ENCODE peak calls at places on chromosomes 3 and 15, in ten cellular contexts. E is activated T-cell treated with anti-CD3 and anti-CD28 coated beads, Interleukin-2, amount 50 U/mL, for 72 hours; I is GM20000; Y is RPMI7951; Z is upper lobe of left lung; K is nucleus accumbens; O is AG20443; U is stimulated activated CD4-positive, alpha-beta T cell treated with anti-CD3 and anti-CD28 coated beads, Interleukin-4, amount 100 ng/mL, for 48 hours; T is astrocyte of the spinal cord; D is GM12865. B is an unnamed sample.

GRCh38 chr3:59093521-59093920 is 43.7 kb upstream of the CFAP20DC start:
- DNase-seq in Y (no peak), E (no peak), Z (no peak), I (no peak), D (no peak), U (no peak), O (no peak), K (no peak), T (no peak), B (no peak)

GRCh38 chr3:69568458-69568857 is 170.8 kb upstream of the MITF start:
- DNase-seq in E (no peak), I (no peak), T (no peak), Y (peak), D (no peak), Z (no peak), O (peak), K (no peak), U (no peak), B (no peak)

GRCh38 chr3:15223684-15224575 is 17.9 kb downstream of the CAPN7 start:
- DNase-seq in E (no peak), U (no peak), Y (no peak), T (no peak), I (no peak), D (no peak), K (no peak), Z (no peak), O (no peak), B (no peak)

GRCh38 chr3:55907616-55908015 is 420.5 kb upstream of the WNT5A start:
- DNase-seq in U (no peak), D (no peak), O (no peak), Y (no peak), E (no peak), K (no peak), T (no peak), Z (no peak), I (no peak), B (no peak)

GRCh38 chr3:4982773-4983738 is 3.8 kb downstream of the BHLHE40 start:
- DNase-seq in Z (peak), I (no peak), K (no peak), D (no peak), U (no peak), T (peak), Y (peak), E (no peak), O (no peak), B (no peak)

GRCh38 chr3:105619651-105620050 is 249.2 kb downstream of the CBLB start:
- DNase-seq in D (no peak), K (no peak), E (no peak), U (no peak), O (no peak), I (no peak), T (no peak), Z (no peak), Y (no peak), B (no peak)

GRCh38 chr3:101479022-101479421 is 34.0 kb downstream of the SENP7 start:
- DNase-seq in I (no peak), O (no peak), E (no peak), Y (no peak), U (no peak), Z (no peak), D (no peak), T (no peak), K (no peak), B (no peak)

GRCh38 chr15:33985287-33985686 is 17.0 kb downstream of the CHRM5 start:
- DNase-seq in U (no peak), K (no peak), E (no peak), T (peak), D (no peak), Z (no peak), O (peak), I (no peak), Y (peak), B (no peak)

GRCh38 chr3:155065537-155065936 is 14.6 kb upstream of the MME start:
- DNase-seq in I (no peak), E (no peak), K (no peak), T (peak), U (no peak), D (no peak), O (peak), Y (peak), Z (no peak), B (no peak)

GRCh38 chr3:44321335-44321734 is 17.2 kb upstream of the TCAIM start:
- DNase-seq in D (no peak), U (no peak), I (no peak), K (no peak), Z (no peak), Y (no peak), O (no peak), T (no peak), E (no peak), B (no peak)

GRCh38 chr3:57692404-57693191 is at the start of gene DENND6A:
- DNase-seq in U (peak), Y (peak), T (peak), I (peak), O (peak), E (peak), D (peak), K (peak), Z (peak), B (peak)

GRCh38 chr3:152244156-152244888 is 24.4 kb upstream of the MBNL1 start:
- DNase-seq in T (no peak), O (no peak), I (no peak), D (peak), K (no peak), Z (no peak), Y (no peak), U (no peak), E (no peak), B (no peak)

GRCh38 chr3:25007974-25008658 is 419.9 kb upstream of the RARB start:
- DNase-seq in E (no peak), I (peak), O (peak), T (peak), U (no peak), D (peak), K (no peak), Z (no peak), Y (peak), B (no peak)

GRCh38 chr3:94098487-94098886 is 35.6 kb downstream of the NSUN3 start:
- DNase-seq in E (no peak), U (no peak), T (no peak), I (no peak), Z (no peak), D (no peak), K (no peak), Y (no peak), O (no peak), B (no peak)

GRCh38 chr3:188349276-188349962 is 195.5 kb downstream of the LPP start:
- DNase-seq in E (no peak), K (no peak), D (peak), O (peak), T (no peak), Z (no peak), I (no peak), Y (no peak), U (no peak), B (no peak)

GRCh38 chr3:129966876-129967275 is 7.6 kb upstream of the TRH start:
- DNase-seq in D (no peak), K (no peak), O (no peak), I (no peak), Y (peak), E (no peak), Z (no peak), U (no peak), T (no peak), B (no peak)

GRCh38 chr15:67253103-67253502 is 1.4 kb downstream of the AAGAB start:
- DNase-seq in Y (no peak), U (no peak), T (no peak), E (no peak), I (no peak), Z (peak), O (no peak), K (no peak), D (no peak), B (no peak)

GRCh38 chr3:34534013-34534412 is 735.6 kb downstream of the PDCD6IP start:
- DNase-seq in D (no peak), E (no peak), O (no peak), U (no peak), Z (no peak), T (no peak), K (no peak), Y (no peak), I (no peak), B (no peak)

GRCh38 chr15:60972301-60972700 is 256.8 kb downstream of the RORA start:
- DNase-seq in Y (peak), K (no peak), O (peak), E (no peak), Z (no peak), D (no peak), T (peak), I (no peak), U (no peak), B (no peak)

GRCh38 chr3:48595075-48595525 is at the start of gene COL7A1:
- DNase-seq in Y (no peak), I (peak), K (no peak), D (no peak), Z (peak), E (no peak), O (peak), T (no peak), U (no peak), B (no peak)

GRCh38 chr3:128145279-128145678 is 8.0 kb upstream of the EEFSEC start:
- DNase-seq in Z (peak), K (no peak), D (no peak), I (no peak), O (no peak), U (no peak), T (no peak), Y (no peak), E (no peak), B (no peak)

GRCh38 chr15:48380183-48380582 is 49.0 kb downstream of the DUT start:
- DNase-seq in O (no peak), T (no peak), Z (no peak), K (no peak), D (peak), U (no peak), I (no peak), Y (no peak), E (no peak), B (no peak)

GRCh38 chr15:74212494-74212893 is 9.9 kb upstream of the STRA6 start:
- DNase-seq in D (peak), Y (no peak), I (peak), K (no peak), T (no peak), O (no peak), Z (no peak), E (no peak), U (no peak), B (no peak)

GRCh38 chr3:171457263-171458055 is 2.7 kb downstream of the TNIK start:
- DNase-seq in Z (peak), E (peak), Y (no peak), D (peak), I (no peak), T (no peak), O (no peak), K (no peak), U (no peak), B (no peak)

GRCh38 chr3:55173504-55173903 is 245.6 kb upstream of the LRTM1 start:
- DNase-seq in O (no peak), Z (no peak), Y (peak), T (no peak), E (no peak), I (no peak), K (no peak), U (no peak), D (no peak), B (no peak)

GRCh38 chr15:29601811-29602210 is 220.5 kb downstream of the TJP1 start:
- DNase-seq in O (no peak), E (no peak), U (no peak), D (no peak), Z (no peak), K (no peak), T (peak), Y (peak), I (no peak), B (no peak)

GRCh38 chr15:35330921-35331320 is 215.0 kb downstream of the DPH6 start:
- DNase-seq in Y (no peak), D (no peak), E (no peak), O (no peak), T (no peak), I (no peak), K (no peak), Z (no peak), U (no peak), B (no peak)

GRCh38 chr3:62940763-62941632 is 65.8 kb upstream of the CADPS start:
- DNase-seq in D (no peak), I (no peak), Y (peak), O (no peak), U (no peak), K (no peak), Z (no peak), T (peak), E (no peak), B (no peak)

GRCh38 chr15:76996526-76997401 is 1.8 kb downstream of the PSTPIP1 start:
- DNase-seq in D (no peak), T (no peak), E (peak), K (no peak), I (no peak), O (peak), U (no peak), Z (peak), Y (no peak), B (no peak)

GRCh38 chr3:133843634-133844033 is 38.0 kb downstream of the SRPRB start:
- DNase-seq in Z (no peak), Y (peak), K (no peak), D (no peak), E (no peak), T (peak), I (no peak), O (peak), U (no peak), B (no peak)

GRCh38 chr15:75836953-75837321 is 6.3 kb upstream of the UBE2Q2 start:
- DNase-seq in E (peak), T (peak), K (no peak), D (peak), Y (peak), U (no peak), O (peak), I (peak), Z (no peak), B (peak)

GRCh38 chr3:16179771-16180736 is 5.6 kb downstream of the GALNT15 start:
- DNase-seq in Z (no peak), I (no peak), K (no peak), O (peak), Y (peak), D (no peak), U (no peak), E (no peak), T (peak), B (no peak)

GRCh38 chr3:98022978-98023820 is 11.9 kb downstream of the GABRR3 start:
- DNase-seq in D (peak), T (peak), Y (peak), K (peak), I (peak), E (peak), O (peak), Z (peak), U (peak), B (peak)

GRCh38 chr3:49629451-49629850 is 44.7 kb upstream of the APEH start:
- DNase-seq in K (no peak), U (no peak), I (no peak), T (no peak), O (no peak), Z (no peak), E (no peak), Y (no peak), D (no peak), B (no peak)

GRCh38 chr15:43465105-43465504 is 27.9 kb downstream of the TP53BP1 start:
- DNase-seq in Y (peak), D (no peak), U (no peak), O (peak), Z (no peak), E (no peak), I (no peak), T (peak), K (no peak), B (no peak)

GRCh38 chr15:80958818-80959495 is 30.7 kb downstream of the MESD start:
- DNase-seq in T (no peak), D (no peak), O (no peak), K (no peak), I (no peak), U (no peak), Z (no peak), E (no peak), Y (no peak), B (no peak)

GRCh38 chr3:171813897-171814460 is 3.7 kb upstream of the PLD1 start:
- DNase-seq in Y (peak), I (peak), Z (no peak), U (no peak), K (no peak), T (no peak), O (peak), D (peak), E (peak), B (no peak)